ENCODE peak calls at places on chromosome 21, in seven cellular contexts. One of them, this sample, is unnamed.

GRCh38 chr21:25944082-25944481 is 209.3 kb downstream of the GABPA start:
- DNase-seq in tibial nerve: no peak
- DNase-seq in transverse colon: no peak
- DNase-seq in mucosa of descending colon: no peak
- DNase-seq in HFF-Myc: no peak
- DNase-seq in PC-9: no peak
- DNase-seq in GM10248: no peak
- DNase-seq in this sample: no peak

GRCh38 chr21:40128891-40129290 is 261.7 kb downstream of the PCP4 start:
- DNase-seq in transverse colon: no peak
- DNase-seq in HFF-Myc: no peak
- DNase-seq in tibial nerve: no peak
- DNase-seq in mucosa of descending colon: no peak
- DNase-seq in PC-9: no peak
- DNase-seq in GM10248: no peak
- DNase-seq in this sample: no peak

GRCh38 chr21:29486306-29486705 is 187.6 kb downstream of the BACH1 start:
- DNase-seq in GM10248: no peak
- DNase-seq in HFF-Myc: no peak
- DNase-seq in tibial nerve: no peak
- DNase-seq in mucosa of descending colon: no peak
- DNase-seq in transverse colon: no peak
- DNase-seq in PC-9: no peak
- DNase-seq in this sample: no peak

GRCh38 chr21:34553199-34553952 is 41.4 kb upstream of the KCNE1 start:
- DNase-seq in transverse colon: no peak
- DNase-seq in mucosa of descending colon: no peak
- DNase-seq in HFF-Myc: peak; percentile 48
- DNase-seq in PC-9: no peak
- DNase-seq in tibial nerve: no peak
- DNase-seq in GM10248: no peak
- DNase-seq in this sample: no peak

GRCh38 chr21:31133243-31133830 is 95.1 kb upstream of the KRTAP19-8 start:
- DNase-seq in GM10248: no peak
- DNase-seq in tibial nerve: no peak
- DNase-seq in transverse colon: no peak
- DNase-seq in mucosa of descending colon: no peak
- DNase-seq in HFF-Myc: no peak
- DNase-seq in PC-9: no peak
- DNase-seq in this sample: no peak

GRCh38 chr21:34046917-34047316 is 26.5 kb upstream of the MRPS6 start:
- DNase-seq in PC-9: no peak
- DNase-seq in mucosa of descending colon: no peak
- DNase-seq in transverse colon: no peak
- DNase-seq in HFF-Myc: no peak
- DNase-seq in GM10248: peak; percentile 51
- DNase-seq in tibial nerve: no peak
- DNase-seq in this sample: no peak

GRCh38 chr21:28337319-28337718 is 655.4 kb downstream of the LTN1 start:
- DNase-seq in tibial nerve: no peak
- DNase-seq in HFF-Myc: peak; percentile 41
- DNase-seq in PC-9: no peak
- DNase-seq in mucosa of descending colon: no peak
- DNase-seq in transverse colon: no peak
- DNase-seq in GM10248: no peak
- DNase-seq in this sample: no peak

GRCh38 chr21:41612674-41613250 is 104.8 kb upstream of the TMPRSS2 start:
- DNase-seq in PC-9: peak; percentile 87
- DNase-seq in mucosa of descending colon: peak; percentile 77
- DNase-seq in transverse colon: peak; percentile 57
- DNase-seq in tibial nerve: peak; percentile 64
- DNase-seq in GM10248: peak; percentile 58
- DNase-seq in HFF-Myc: peak; percentile 79
- DNase-seq in this sample: peak; percentile 74

GRCh38 chr21:25080706-25081495 is 526.4 kb downstream of the MRPL39 start:
- DNase-seq in HFF-Myc: no peak
- DNase-seq in transverse colon: no peak
- DNase-seq in GM10248: no peak
- DNase-seq in mucosa of descending colon: no peak
- DNase-seq in tibial nerve: no peak
- DNase-seq in PC-9: no peak
- DNase-seq in this sample: no peak

GRCh38 chr21:15706686-15707085 is 23.1 kb upstream of the USP25 start:
- DNase-seq in tibial nerve: no peak
- DNase-seq in mucosa of descending colon: no peak
- DNase-seq in PC-9: peak; percentile 59
- DNase-seq in HFF-Myc: peak; percentile 91
- DNase-seq in GM10248: no peak
- DNase-seq in transverse colon: peak; percentile 23
- DNase-seq in this sample: no peak

GRCh38 chr21:41491412-41491811 is 16.5 kb downstream of the TMPRSS2 start:
- DNase-seq in GM10248: no peak
- DNase-seq in mucosa of descending colon: no peak
- DNase-seq in transverse colon: no peak
- DNase-seq in HFF-Myc: no peak
- DNase-seq in PC-9: no peak
- DNase-seq in tibial nerve: no peak
- DNase-seq in this sample: no peak

GRCh38 chr21:32578107-32578691 is 7.1 kb downstream of the TCP10L start:
- DNase-seq in transverse colon: peak; percentile 34
- DNase-seq in tibial nerve: no peak
- DNase-seq in mucosa of descending colon: no peak
- DNase-seq in PC-9: peak; percentile 9
- DNase-seq in HFF-Myc: no peak
- DNase-seq in GM10248: no peak
- DNase-seq in this sample: peak; percentile 54

GRCh38 chr21:35394634-35395369 is 345.7 kb upstream of the RUNX1 start:
- DNase-seq in HFF-Myc: no peak
- DNase-seq in GM10248: no peak
- DNase-seq in mucosa of descending colon: no peak
- DNase-seq in PC-9: no peak
- DNase-seq in tibial nerve: no peak
- DNase-seq in transverse colon: no peak
- DNase-seq in this sample: no peak

GRCh38 chr21:40227111-40227510 is 359.9 kb downstream of the PCP4 start:
- DNase-seq in HFF-Myc: no peak
- DNase-seq in GM10248: no peak
- DNase-seq in PC-9: no peak
- DNase-seq in transverse colon: no peak
- DNase-seq in tibial nerve: no peak
- DNase-seq in mucosa of descending colon: no peak
- DNase-seq in this sample: no peak

GRCh38 chr21:18467715-18468114 is 64.1 kb upstream of the TMPRSS15 start:
- DNase-seq in mucosa of descending colon: no peak
- DNase-seq in tibial nerve: no peak
- DNase-seq in PC-9: no peak
- DNase-seq in HFF-Myc: no peak
- DNase-seq in transverse colon: no peak
- DNase-seq in GM10248: no peak
- DNase-seq in this sample: no peak

GRCh38 chr21:41766883-41767605 is at the start of gene RIPK4:
- DNase-seq in transverse colon: peak; percentile 89
- DNase-seq in GM10248: peak; percentile 71
- DNase-seq in tibial nerve: no peak
- DNase-seq in PC-9: peak; percentile 84
- DNase-seq in mucosa of descending colon: peak; percentile 87
- DNase-seq in HFF-Myc: no peak
- DNase-seq in this sample: peak; percentile 65

GRCh38 chr21:15732290-15732995 is 2.7 kb downstream of the USP25 start:
- DNase-seq in PC-9: no peak
- DNase-seq in GM10248: peak; percentile 69
- DNase-seq in transverse colon: no peak
- DNase-seq in HFF-Myc: no peak
- DNase-seq in tibial nerve: no peak
- DNase-seq in mucosa of descending colon: no peak
- DNase-seq in this sample: no peak

GRCh38 chr21:32698971-32699693 is 28.7 kb downstream of the SYNJ1 start:
- DNase-seq in GM10248: no peak
- DNase-seq in mucosa of descending colon: peak; percentile 57
- DNase-seq in PC-9: no peak
- DNase-seq in transverse colon: peak; percentile 72
- DNase-seq in tibial nerve: no peak
- DNase-seq in HFF-Myc: no peak
- DNase-seq in this sample: no peak

GRCh38 chr21:29185172-29185571 is 54.7 kb downstream of the MAP3K7CL start:
- DNase-seq in tibial nerve: no peak
- DNase-seq in GM10248: no peak
- DNase-seq in PC-9: no peak
- DNase-seq in mucosa of descending colon: no peak
- DNase-seq in transverse colon: no peak
- DNase-seq in HFF-Myc: no peak
- DNase-seq in this sample: no peak

GRCh38 chr21:29221259-29221744 is 77.4 kb upstream of the BACH1 start:
- DNase-seq in PC-9: no peak
- DNase-seq in HFF-Myc: no peak
- DNase-seq in tibial nerve: no peak
- DNase-seq in mucosa of descending colon: no peak
- DNase-seq in transverse colon: no peak
- DNase-seq in GM10248: no peak
- DNase-seq in this sample: no peak

GRCh38 chr21:26939532-26940181 is 27.2 kb downstream of the ADAMTS5 start:
- DNase-seq in tibial nerve: no peak
- DNase-seq in mucosa of descending colon: no peak
- DNase-seq in PC-9: no peak
- DNase-seq in HFF-Myc: no peak
- DNase-seq in transverse colon: no peak
- DNase-seq in GM10248: no peak
- DNase-seq in this sample: no peak

DNA sequence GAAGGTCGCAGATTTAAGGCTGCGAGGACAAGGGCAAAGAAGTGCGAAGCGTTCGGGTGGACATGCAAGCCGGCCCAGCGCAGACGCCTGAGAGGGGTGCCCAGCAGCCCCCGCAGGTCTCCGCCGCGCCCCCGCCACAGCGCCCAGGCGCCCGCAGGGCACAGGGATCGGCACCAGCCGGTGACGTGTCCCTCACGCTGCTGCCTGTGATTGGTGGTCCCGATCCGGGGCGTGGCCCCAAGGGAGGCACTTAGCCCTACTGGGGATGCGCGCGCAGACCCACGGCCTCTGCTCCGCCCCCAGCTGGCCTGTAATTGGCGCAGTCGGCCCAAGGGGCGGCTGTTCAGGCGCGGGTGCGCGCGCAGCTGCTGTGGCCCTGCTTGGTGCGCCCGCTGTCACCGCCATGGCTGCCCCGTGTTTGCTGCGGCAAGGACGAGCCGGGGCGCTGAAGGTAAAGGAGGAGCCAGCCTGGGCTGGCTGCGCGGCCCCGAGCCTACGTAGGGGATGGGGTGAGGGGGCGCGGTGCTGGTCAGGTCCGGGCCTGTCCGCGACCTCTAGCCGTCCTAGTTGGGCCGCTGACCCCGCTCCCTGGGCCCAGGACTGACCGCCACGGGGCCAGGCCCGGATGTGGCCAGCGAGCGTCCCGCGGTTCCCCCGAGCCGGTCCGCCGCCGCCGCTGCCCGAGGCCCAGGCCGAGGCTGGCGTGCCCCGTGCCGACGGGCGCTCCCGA is at the start of gene NDUFV3:
- DNase-seq in HFF-Myc: peak; percentile 91
- DNase-seq in mucosa of descending colon: peak; percentile 100
- DNase-seq in PC-9: peak; percentile 96
- DNase-seq in GM10248: peak; percentile 100
- DNase-seq in tibial nerve: peak; percentile 100
- DNase-seq in transverse colon: peak; percentile 100
- DNase-seq in this sample: peak; percentile 100
- TF ChIP-seq CTCF in HFF-Myc: no peak
- TF ChIP-seq CTCF in mucosa of descending colon: peak; percentile 25
- TF ChIP-seq CTCF in PC-9: no peak
- TF ChIP-seq CTCF in GM10248: no peak
- TF ChIP-seq CTCF in tibial nerve: no peak
- TF ChIP-seq CTCF in transverse colon: no peak
- TF ChIP-seq CTCF in this sample: no peak

GRCh38 chr21:20424943-20425342 is 573.3 kb upstream of the NCAM2 start:
- DNase-seq in PC-9: no peak
- DNase-seq in transverse colon: no peak
- DNase-seq in GM10248: no peak
- DNase-seq in tibial nerve: no peak
- DNase-seq in mucosa of descending colon: no peak
- DNase-seq in HFF-Myc: no peak
- DNase-seq in this sample: no peak
- TF ChIP-seq CTCF in PC-9: no peak
- TF ChIP-seq CTCF in transverse colon: no peak
- TF ChIP-seq CTCF in GM10248: no peak
- TF ChIP-seq CTCF in tibial nerve: no peak
- TF ChIP-seq CTCF in mucosa of descending colon: no peak
- TF ChIP-seq CTCF in HFF-Myc: no peak
- TF ChIP-seq CTCF in this sample: no peak

DNA sequence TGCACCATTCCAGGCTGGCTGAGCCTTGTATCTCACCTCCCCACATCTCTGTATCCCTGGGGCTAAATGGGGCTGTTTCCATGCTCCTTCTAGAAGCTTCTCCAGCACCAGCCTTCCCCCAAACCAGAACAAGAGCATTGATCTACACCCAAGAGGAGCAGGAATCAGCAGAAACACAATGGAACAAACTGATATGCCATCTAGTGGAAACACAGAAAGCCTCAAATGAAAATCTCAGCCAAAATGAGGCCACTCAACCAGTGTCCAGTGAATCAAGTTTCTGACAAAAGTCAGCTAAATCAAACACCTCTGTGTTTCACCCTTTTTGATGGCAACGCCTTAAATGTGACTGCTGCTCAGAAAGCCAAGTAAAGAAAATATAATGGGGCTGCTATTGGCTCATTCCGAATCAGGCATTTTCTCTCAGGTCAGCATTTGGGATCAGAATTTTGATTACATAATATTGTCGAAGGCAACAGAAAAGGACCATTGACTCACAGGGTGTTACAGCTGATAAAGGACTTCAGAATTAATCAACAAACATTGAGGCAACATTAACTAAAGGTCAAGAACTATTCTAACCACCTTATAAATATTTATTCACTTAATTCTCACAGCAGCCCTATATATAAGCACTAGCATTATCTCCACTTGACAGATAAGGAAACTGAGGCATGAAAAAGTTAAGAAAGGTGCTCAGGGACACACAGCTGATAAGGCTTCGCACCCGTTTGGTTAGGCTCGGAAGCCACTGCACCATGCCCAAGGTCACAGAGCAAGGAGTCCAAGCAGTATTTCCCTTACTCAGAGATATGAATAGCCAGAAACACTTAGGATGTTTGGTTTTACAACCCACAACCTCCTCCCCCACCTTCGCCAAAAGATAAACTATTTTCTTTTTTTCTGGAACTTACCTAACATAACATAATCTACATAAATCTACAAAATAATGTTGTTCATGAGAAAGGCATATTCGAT is 85.8 kb upstream of the KCNJ15 start:
- DNase-seq in GM10248: no peak
- DNase-seq in PC-9: no peak
- DNase-seq in HFF-Myc: no peak
- DNase-seq in mucosa of descending colon: no peak
- DNase-seq in transverse colon: no peak
- DNase-seq in tibial nerve: no peak
- DNase-seq in this sample: no peak
- TF ChIP-seq CTCF in GM10248: no peak
- TF ChIP-seq CTCF in PC-9: no peak
- TF ChIP-seq CTCF in HFF-Myc: peak; percentile 10
- TF ChIP-seq CTCF in mucosa of descending colon: no peak
- TF ChIP-seq CTCF in transverse colon: no peak
- TF ChIP-seq CTCF in tibial nerve: no peak
- TF ChIP-seq CTCF in this sample: no peak

GRCh38 chr21:14057313-14057712 is 153.4 kb downstream of the LIPI start:
- DNase-seq in GM10248: no peak
- DNase-seq in HFF-Myc: no peak
- DNase-seq in transverse colon: no peak
- DNase-seq in tibial nerve: no peak
- DNase-seq in mucosa of descending colon: no peak
- DNase-seq in PC-9: no peak
- DNase-seq in this sample: no peak
- TF ChIP-seq CTCF in GM10248: no peak
- TF ChIP-seq CTCF in HFF-Myc: no peak
- TF ChIP-seq CTCF in transverse colon: no peak
- TF ChIP-seq CTCF in tibial nerve: no peak
- TF ChIP-seq CTCF in mucosa of descending colon: no peak
- TF ChIP-seq CTCF in PC-9: no peak
- TF ChIP-seq CTCF in this sample: no peak